ENCODE peak calls at places on chromosome 10, in eight cellular contexts. F is H1, K is foreskin fibroblast, D is fibroblast of lung, A is tibial nerve, G is sigmoid colon, Z is HCT116, P is breast epithelium. I is an unnamed sample.

GRCh38 chr10:86291616-86292340 is 74.8 kb downstream of the GRID1 start:
- DNase-seq in G (peak), A (no peak), Z (no peak), D (no peak), K (no peak), F (peak), P (peak), I (no peak)

GRCh38 chr10:109933984-109934565 is 10.8 kb upstream of the XPNPEP1 start:
- DNase-seq in D (peak), K (peak), A (no peak), Z (no peak), F (no peak), P (no peak), G (no peak), I (no peak)

GRCh38 chr10:74432841-74433594 is 282.0 kb downstream of the ADK start:
- DNase-seq in A (no peak), P (no peak), G (no peak), F (no peak), Z (no peak), D (peak), K (peak), I (peak)

GRCh38 chr10:91043173-91043910 is 122.5 kb upstream of the ANKRD1 start:
- DNase-seq in P (no peak), Z (peak), F (no peak), A (peak), D (peak), G (no peak), K (peak), I (peak)

GRCh38 chr10:103278862-103279298 is 1.9 kb downstream of the INA start:
- DNase-seq in A (peak), P (no peak), D (peak), G (no peak), Z (no peak), F (peak), K (peak), I (peak)

GRCh38 chr10:13165177-13165576 is 3.8 kb downstream of the MCM10 start:
- DNase-seq in A (no peak), D (no peak), G (no peak), K (no peak), F (no peak), Z (no peak), P (no peak), I (no peak)

GRCh38 chr10:69956833-69957230 is 95.8 kb upstream of the MACROH2A2 start:
- DNase-seq in G (no peak), A (no peak), P (no peak), F (no peak), Z (no peak), K (no peak), D (no peak), I (no peak)

GRCh38 chr10:60644436-60645130 is 133.7 kb upstream of the CDK1 start:
- DNase-seq in Z (no peak), A (no peak), D (no peak), K (no peak), P (no peak), G (no peak), F (no peak), I (peak)

GRCh38 chr10:98920362-98920761 is 315.3 kb downstream of the HPSE2 start:
- DNase-seq in F (no peak), P (no peak), Z (no peak), K (no peak), G (no peak), D (peak), A (no peak), I (no peak)

GRCh38 chr10:101013365-101013825 is 13.8 kb downstream of the LZTS2 start:
- DNase-seq in Z (no peak), G (no peak), A (no peak), F (peak), D (no peak), P (no peak), K (no peak), I (no peak)

GRCh38 chr10:12906051-12906541 is 95.4 kb downstream of the CCDC3 start:
- DNase-seq in A (peak), F (no peak), Z (no peak), P (no peak), K (no peak), G (no peak), D (no peak), I (peak)

GRCh38 chr10:5684318-5684970 is at the start of gene TASOR2:
- DNase-seq in F (peak), A (peak), K (peak), P (peak), G (peak), Z (peak), D (peak), I (peak)

GRCh38 chr10:19111501-19112267 is 63.1 kb downstream of the MALRD1 start:
- DNase-seq in P (no peak), F (no peak), G (no peak), Z (no peak), A (no peak), K (no peak), D (peak), I (peak)

GRCh38 chr10:8721641-8722040 is 667.2 kb downstream of the GATA3 start:
- DNase-seq in Z (no peak), F (no peak), A (no peak), D (no peak), P (no peak), K (no peak), G (no peak), I (no peak)

GRCh38 chr10:25522946-25523608 is 348.3 kb downstream of the GPR158 start:
- DNase-seq in Z (no peak), F (peak), G (no peak), A (no peak), P (no peak), D (no peak), K (no peak), I (peak)

GRCh38 chr10:84269773-84270172 is 24.9 kb downstream of the RGR start:
- DNase-seq in F (no peak), A (no peak), P (no peak), Z (peak), D (peak), K (peak), G (no peak), I (peak)

GRCh38 chr10:78532480-78533046 is 498.9 kb downstream of the RPS24 start:
- DNase-seq in G (no peak), K (no peak), F (no peak), P (no peak), Z (no peak), A (no peak), D (no peak), I (no peak)
- H3K4me3 ChIP-seq in G (no peak), K (no peak), F (no peak), P (no peak), Z (no peak), A (no peak), D (no peak), I (no peak)

GRCh38 chr10:133249975-133250754 is 12.5 kb downstream of the VENTX start:
- DNase-seq in F (no peak), A (no peak), D (peak), Z (no peak), G (no peak), P (no peak), K (peak), I (no peak)

GRCh38 chr10:133247681-133248333 is 10.2 kb downstream of the VENTX start:
- DNase-seq in Z (no peak), F (no peak), P (no peak), K (no peak), G (no peak), A (no peak), D (no peak), I (no peak)

GRCh38 chr10:133251388-133252222 is 13.9 kb downstream of the VENTX start:
- DNase-seq in K (no peak), G (no peak), D (no peak), F (no peak), Z (no peak), P (no peak), A (no peak), I (no peak)

GRCh38 chr10:133248334-133248715 is 10.7 kb downstream of the VENTX start:
- DNase-seq in P (no peak), F (no peak), G (no peak), K (no peak), A (no peak), D (no peak), Z (no peak), I (no peak)

DNA sequence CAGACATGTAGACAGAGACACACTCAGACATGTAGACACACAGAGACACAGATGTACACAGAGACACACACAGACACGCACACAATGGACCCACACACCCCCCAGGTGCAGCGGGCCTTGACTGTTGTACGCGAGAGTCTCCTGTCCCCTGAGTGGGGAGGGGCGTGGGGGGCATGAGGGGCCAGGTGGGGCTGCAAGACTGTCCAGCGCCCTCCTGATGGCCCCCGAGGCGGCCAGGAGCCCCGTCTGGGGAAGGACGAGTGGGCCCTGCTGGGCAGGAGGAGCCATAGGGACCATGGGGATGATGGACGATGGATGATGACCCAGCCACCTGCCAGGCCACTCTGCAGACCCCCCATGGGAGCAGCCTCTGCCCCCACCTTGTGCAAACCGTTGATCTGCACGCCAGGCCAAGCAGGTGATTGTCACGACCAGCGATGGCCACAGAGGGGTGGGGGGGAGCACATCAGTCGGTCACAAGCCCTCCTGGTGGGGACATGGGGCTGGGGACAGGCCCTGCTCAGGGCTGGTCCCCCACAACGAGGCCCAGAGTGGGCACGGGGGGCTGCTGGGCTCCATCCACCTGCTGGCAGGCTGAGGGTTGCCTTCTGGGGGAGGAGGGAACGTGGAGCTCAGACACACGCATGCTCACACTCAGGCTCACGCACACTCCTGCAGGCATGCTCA is 11.6 kb downstream of the VENTX start:
- DNase-seq in A (no peak), Z (no peak), G (no peak), P (no peak), K (no peak), F (no peak), D (no peak), I (no peak)
- TF ChIP-seq CTCF in A (no peak), Z (no peak), G (no peak), P (no peak), K (no peak), F (no peak), D (no peak), I (no peak)

DNA sequence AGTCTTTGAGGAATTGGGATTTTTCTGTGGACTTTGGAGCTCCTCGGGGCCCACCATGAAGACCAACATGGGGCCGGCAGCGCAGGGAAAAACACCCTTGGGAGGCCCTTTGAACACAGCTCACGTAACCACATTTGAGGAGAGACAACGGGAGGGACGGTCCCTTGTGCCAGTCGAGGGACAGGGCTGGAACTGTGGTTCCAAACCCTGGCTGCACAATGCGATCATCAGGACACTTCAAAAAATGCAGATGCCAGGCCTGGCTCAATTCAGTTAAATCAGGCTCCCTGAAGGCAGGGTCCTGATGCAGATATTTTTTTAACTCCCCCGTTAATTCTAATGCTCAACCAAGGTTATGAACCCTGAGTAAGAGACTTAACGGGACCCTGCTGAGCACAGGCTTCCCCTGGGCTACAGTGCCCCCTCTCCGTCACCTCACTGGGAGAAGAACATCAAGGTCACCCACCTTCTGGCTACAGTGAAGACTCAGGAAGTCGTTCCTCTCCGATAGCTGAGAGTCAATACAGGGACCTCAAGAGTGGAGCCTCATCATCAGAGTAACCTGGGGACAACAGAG is 30.4 kb downstream of the LYZL1 start:
- DNase-seq in D (no peak), Z (no peak), P (no peak), G (no peak), A (no peak), K (no peak), F (no peak), I (no peak)
- H3K4me3 ChIP-seq in D (no peak), Z (no peak), P (no peak), G (no peak), A (no peak), K (no peak), F (no peak), I (no peak)

DNA sequence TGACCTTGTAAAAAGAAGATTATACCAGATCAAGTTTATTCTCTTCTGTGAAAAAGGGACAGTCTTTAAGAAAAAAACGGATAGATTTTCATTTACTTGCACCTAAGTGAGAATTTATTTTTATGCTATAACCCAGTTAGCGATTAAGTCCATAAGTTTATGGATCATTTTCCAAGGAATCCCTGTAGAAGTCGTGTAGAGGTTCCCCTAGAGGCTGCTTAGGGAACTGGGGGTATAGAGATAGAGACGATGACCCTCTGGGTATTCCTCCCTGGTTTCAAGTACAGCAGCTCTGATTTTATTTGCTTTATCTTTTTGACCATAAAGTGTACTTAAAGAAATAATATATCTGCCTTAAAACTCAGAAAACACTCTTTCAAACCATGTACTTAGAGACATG is 648.4 kb upstream of the LRRTM3 start:
- DNase-seq in K (no peak), G (no peak), F (no peak), P (no peak), D (no peak), Z (no peak), A (no peak), I (no peak)
- TF ChIP-seq CTCF in K (no peak), G (no peak), F (peak), P (no peak), D (peak), Z (peak), A (no peak), I (no peak)

DNA sequence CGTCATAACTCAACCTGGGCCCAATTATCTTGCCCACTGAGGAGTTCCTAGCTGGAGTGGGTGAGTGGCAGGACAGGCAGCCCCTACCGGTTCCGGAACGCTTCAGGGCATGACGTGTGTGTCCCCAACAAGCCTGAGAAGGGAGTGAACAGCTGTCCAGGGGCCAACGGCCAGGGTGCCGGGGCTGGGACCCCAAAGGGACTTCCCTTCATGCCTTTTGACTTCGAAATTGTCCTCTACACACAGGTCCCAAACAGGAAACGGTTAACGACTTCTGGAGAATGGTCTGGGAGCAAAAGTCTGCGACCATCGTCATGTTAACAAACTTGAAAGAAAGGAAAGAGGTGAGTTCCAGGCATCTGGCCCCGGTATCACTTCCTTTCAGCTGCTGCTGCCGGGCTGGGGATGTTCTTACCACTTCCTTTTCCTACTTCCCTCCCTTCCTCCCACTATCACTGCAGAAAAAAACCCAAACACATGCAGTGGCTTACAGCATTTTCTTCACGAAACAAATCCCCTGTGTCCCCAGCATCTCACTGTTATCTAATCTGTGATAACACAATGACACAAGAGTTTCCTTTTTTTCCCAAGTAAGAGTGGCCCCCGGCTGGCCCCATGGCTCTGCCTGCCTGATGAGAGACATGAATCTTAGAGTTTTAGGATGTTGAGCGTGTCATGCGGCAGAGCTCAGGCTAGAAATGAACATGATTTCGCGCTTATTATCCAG is 63.2 kb downstream of the MKI67 start:
- DNase-seq in K (no peak), Z (no peak), G (no peak), P (no peak), A (no peak), D (no peak), F (no peak), I (no peak)
- H3K4me3 ChIP-seq in K (no peak), Z (no peak), G (no peak), P (peak), A (no peak), D (no peak), F (no peak), I (no peak)

DNA sequence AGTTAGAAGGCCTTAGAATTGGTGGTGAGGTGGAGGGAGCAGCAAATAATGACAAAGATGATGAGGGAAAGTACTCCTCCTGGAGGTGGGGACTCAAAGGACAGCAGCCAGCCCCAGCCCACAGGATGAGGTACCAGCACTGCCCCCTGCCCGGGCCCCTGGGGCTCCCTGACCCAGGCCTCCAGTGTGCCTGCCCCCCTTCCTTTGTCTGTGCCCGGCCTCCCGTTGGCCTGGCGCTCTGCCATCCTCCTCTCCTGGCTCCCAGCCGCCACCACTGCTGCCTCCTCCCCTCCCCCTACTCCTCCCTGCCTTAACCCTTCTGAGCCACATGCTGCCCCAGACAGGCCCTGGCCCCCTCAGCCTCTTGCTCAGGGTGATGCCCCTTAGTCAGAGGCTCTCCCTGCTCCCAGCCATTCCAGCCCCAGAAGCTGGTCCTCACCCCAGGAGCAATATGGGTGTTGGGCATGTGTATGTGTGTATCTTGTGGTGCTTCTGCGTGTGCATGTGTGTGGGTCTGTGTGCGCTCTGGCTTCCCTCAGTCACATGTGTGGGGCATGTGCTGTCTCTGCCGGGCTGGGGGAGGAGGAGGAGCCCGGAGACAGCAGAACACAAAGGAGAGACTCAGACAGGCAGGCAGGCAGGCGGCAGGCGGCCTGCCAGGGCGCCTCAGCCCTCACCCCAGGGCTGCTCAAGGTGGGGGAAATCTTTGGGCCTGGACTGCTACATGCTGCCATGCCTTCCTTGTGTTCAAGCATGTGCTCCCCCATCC is 2.6 kb downstream of the LDB1 start:
- DNase-seq in K (peak), G (peak), A (peak), P (peak), F (peak), D (peak), Z (no peak), I (peak)
- TF ChIP-seq CTCF in K (peak), G (no peak), A (peak), P (peak), F (peak), D (peak), Z (peak), I (no peak)

DNA sequence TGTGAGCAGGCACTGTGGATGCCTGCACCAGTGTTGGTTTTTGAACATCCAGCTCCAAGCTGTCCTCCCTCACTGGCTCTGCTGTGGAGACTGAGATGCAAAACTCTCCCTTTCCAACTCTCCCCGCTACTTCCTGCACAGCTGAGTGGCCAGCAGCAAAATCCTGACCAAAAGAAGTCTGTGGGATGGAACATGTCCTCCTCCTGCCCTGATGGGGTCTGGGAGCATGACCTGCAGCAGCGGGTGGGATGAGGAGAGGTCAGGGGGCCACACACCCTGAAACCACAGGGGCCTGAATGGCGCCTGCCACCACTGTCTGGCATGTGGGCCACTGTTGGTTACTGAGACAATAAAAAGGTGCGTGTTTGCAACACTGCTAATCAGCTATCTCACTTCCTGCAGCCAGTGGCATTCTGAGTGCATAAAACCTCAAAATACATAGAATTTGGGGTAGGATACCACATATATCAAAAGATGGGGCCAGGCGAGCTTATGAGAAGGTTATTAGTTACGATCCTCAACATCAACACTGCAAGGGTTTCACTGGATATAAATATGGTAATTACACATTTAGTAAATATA is 200.0 kb downstream of the WDR37 start:
- DNase-seq in D (no peak), F (no peak), Z (no peak), K (no peak), A (no peak), G (no peak), P (no peak), I (no peak)
- H3K4me3 ChIP-seq in D (no peak), F (no peak), Z (no peak), K (no peak), A (no peak), G (no peak), P (no peak), I (no peak)

DNA sequence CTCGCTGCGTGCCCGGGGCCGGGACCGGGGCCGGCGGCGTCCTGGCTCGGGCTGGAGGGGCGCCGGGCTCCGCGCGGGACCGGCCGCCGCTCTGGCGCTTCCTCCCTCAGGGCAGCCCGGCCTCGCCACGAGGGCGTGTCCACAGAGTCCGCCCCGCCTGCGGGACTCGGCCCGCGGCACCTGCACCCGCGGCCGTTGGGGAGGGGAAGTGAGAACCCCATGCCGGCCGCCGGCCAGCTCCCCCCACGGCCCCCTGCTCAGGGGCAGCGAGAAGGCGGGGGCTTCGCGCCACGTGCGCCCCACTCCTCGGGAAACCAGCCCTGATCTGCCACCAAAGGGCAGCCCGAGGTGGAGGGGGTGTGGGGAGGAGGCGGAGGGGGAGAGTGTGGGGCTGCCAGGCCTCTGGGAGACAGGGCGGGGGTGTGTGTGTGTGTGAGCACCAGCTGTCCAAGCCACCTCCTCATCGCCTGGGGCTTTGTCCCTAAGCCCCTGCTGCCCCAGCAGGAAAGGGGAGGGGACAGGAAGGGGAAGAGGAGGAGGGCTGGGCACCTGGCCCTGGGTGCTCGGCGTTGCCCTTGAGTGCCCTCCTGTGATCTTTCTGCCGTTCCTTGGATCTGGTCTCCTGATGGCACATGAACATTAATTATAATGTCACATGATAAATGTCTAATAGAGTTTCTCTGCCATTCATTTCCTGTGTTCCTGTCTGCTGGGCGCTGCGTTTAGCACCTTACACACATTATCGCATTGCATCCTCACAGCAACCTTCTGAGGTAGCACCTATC is at the start of gene PIK3AP1:
- DNase-seq in P (no peak), G (peak), K (peak), F (peak), D (no peak), Z (no peak), A (no peak), I (no peak)
- TF ChIP-seq CTCF in P (no peak), G (no peak), K (no peak), F (no peak), D (no peak), Z (no peak), A (no peak), I (no peak)

I was measured in fibroblast of the aortic adventitia.